ENCODE peak calls at places on chromosome 18, in ten cellular contexts. One of them, this sample, is unnamed.

GRCh38 chr18:27778441-27778840 is 398.5 kb downstream of the CDH2 start:
- DNase-seq in omental fat pad: no peak
- DNase-seq in GM12865: no peak
- DNase-seq in B cell: no peak
- DNase-seq in progenitor cell of endocrine pancreas: no peak
- DNase-seq in ovary: no peak
- DNase-seq in brain microvascular endothelial cell: peak; percentile 35
- DNase-seq in fibroblast of lung: peak; percentile 22
- DNase-seq in IMR-90: peak; percentile 17
- DNase-seq in cardiac fibroblast: peak; percentile 37
- DNase-seq in this sample: no peak

GRCh38 chr18:24514439-24514838 is 54.0 kb downstream of the HRH4 start:
- DNase-seq in omental fat pad: no peak
- DNase-seq in GM12865: peak; percentile 61
- DNase-seq in B cell: no peak
- DNase-seq in progenitor cell of endocrine pancreas: no peak
- DNase-seq in ovary: no peak
- DNase-seq in brain microvascular endothelial cell: peak; percentile 67
- DNase-seq in fibroblast of lung: peak; percentile 37
- DNase-seq in IMR-90: peak; percentile 54
- DNase-seq in cardiac fibroblast: peak; percentile 40
- DNase-seq in this sample: peak; percentile 15

GRCh38 chr18:23802817-23803216 is 113.6 kb downstream of the LAMA3 start:
- DNase-seq in omental fat pad: no peak
- DNase-seq in GM12865: no peak
- DNase-seq in B cell: no peak
- DNase-seq in progenitor cell of endocrine pancreas: no peak
- DNase-seq in ovary: no peak
- DNase-seq in brain microvascular endothelial cell: no peak
- DNase-seq in fibroblast of lung: no peak
- DNase-seq in IMR-90: no peak
- DNase-seq in cardiac fibroblast: no peak
- DNase-seq in this sample: no peak

GRCh38 chr18:62702259-62702658 is 13.1 kb upstream of the PHLPP1 start:
- DNase-seq in omental fat pad: no peak
- DNase-seq in GM12865: peak; percentile 12
- DNase-seq in B cell: no peak
- DNase-seq in progenitor cell of endocrine pancreas: no peak
- DNase-seq in ovary: no peak
- DNase-seq in brain microvascular endothelial cell: no peak
- DNase-seq in fibroblast of lung: no peak
- DNase-seq in IMR-90: no peak
- DNase-seq in cardiac fibroblast: no peak
- DNase-seq in this sample: no peak

GRCh38 chr18:55811964-55812363 is 224.0 kb upstream of the TCF4 start:
- DNase-seq in omental fat pad: no peak
- DNase-seq in GM12865: no peak
- DNase-seq in B cell: no peak
- DNase-seq in progenitor cell of endocrine pancreas: no peak
- DNase-seq in ovary: no peak
- DNase-seq in brain microvascular endothelial cell: no peak
- DNase-seq in fibroblast of lung: no peak
- DNase-seq in IMR-90: no peak
- DNase-seq in cardiac fibroblast: no peak
- DNase-seq in this sample: no peak

GRCh38 chr18:73283788-73284187 is 416.0 kb upstream of the NETO1 start:
- DNase-seq in omental fat pad: no peak
- DNase-seq in GM12865: no peak
- DNase-seq in B cell: no peak
- DNase-seq in progenitor cell of endocrine pancreas: no peak
- DNase-seq in ovary: no peak
- DNase-seq in brain microvascular endothelial cell: no peak
- DNase-seq in fibroblast of lung: peak; percentile 10
- DNase-seq in IMR-90: peak; percentile 63
- DNase-seq in cardiac fibroblast: peak; percentile 4
- DNase-seq in this sample: no peak

GRCh38 chr18:68722807-68723206 is 7.9 kb upstream of the TMX3 start:
- DNase-seq in omental fat pad: no peak
- DNase-seq in GM12865: no peak
- DNase-seq in B cell: no peak
- DNase-seq in progenitor cell of endocrine pancreas: no peak
- DNase-seq in ovary: no peak
- DNase-seq in brain microvascular endothelial cell: no peak
- DNase-seq in fibroblast of lung: no peak
- DNase-seq in IMR-90: no peak
- DNase-seq in cardiac fibroblast: no peak
- DNase-seq in this sample: no peak

GRCh38 chr18:37547196-37547595 is 18.4 kb downstream of the CELF4 start:
- DNase-seq in omental fat pad: no peak
- DNase-seq in GM12865: no peak
- DNase-seq in B cell: no peak
- DNase-seq in progenitor cell of endocrine pancreas: no peak
- DNase-seq in ovary: no peak
- DNase-seq in brain microvascular endothelial cell: no peak
- DNase-seq in fibroblast of lung: no peak
- DNase-seq in IMR-90: no peak
- DNase-seq in cardiac fibroblast: peak; percentile 5
- DNase-seq in this sample: no peak

GRCh38 chr18:12857215-12857924 is 26.7 kb downstream of the PTPN2 start:
- DNase-seq in omental fat pad: no peak
- DNase-seq in GM12865: peak; percentile 64
- DNase-seq in B cell: no peak
- DNase-seq in progenitor cell of endocrine pancreas: no peak
- DNase-seq in ovary: no peak
- DNase-seq in brain microvascular endothelial cell: no peak
- DNase-seq in fibroblast of lung: no peak
- DNase-seq in IMR-90: no peak
- DNase-seq in cardiac fibroblast: no peak
- DNase-seq in this sample: no peak

GRCh38 chr18:72720116-72720515 is 147.7 kb downstream of the NETO1 start:
- DNase-seq in omental fat pad: no peak
- DNase-seq in GM12865: no peak
- DNase-seq in B cell: no peak
- DNase-seq in progenitor cell of endocrine pancreas: no peak
- DNase-seq in ovary: no peak
- DNase-seq in brain microvascular endothelial cell: no peak
- DNase-seq in fibroblast of lung: no peak
- DNase-seq in IMR-90: no peak
- DNase-seq in cardiac fibroblast: no peak
- DNase-seq in this sample: no peak

GRCh38 chr18:21051615-21052014 is 60.0 kb downstream of the ROCK1 start:
- DNase-seq in omental fat pad: no peak
- DNase-seq in GM12865: no peak
- DNase-seq in B cell: no peak
- DNase-seq in progenitor cell of endocrine pancreas: no peak
- DNase-seq in ovary: no peak
- DNase-seq in brain microvascular endothelial cell: no peak
- DNase-seq in fibroblast of lung: no peak
- DNase-seq in IMR-90: no peak
- DNase-seq in cardiac fibroblast: peak; percentile 4
- DNase-seq in this sample: no peak

GRCh38 chr18:21052385-21052784 is 59.2 kb downstream of the ROCK1 start:
- DNase-seq in omental fat pad: no peak
- DNase-seq in GM12865: no peak
- DNase-seq in B cell: no peak
- DNase-seq in progenitor cell of endocrine pancreas: no peak
- DNase-seq in ovary: no peak
- DNase-seq in brain microvascular endothelial cell: no peak
- DNase-seq in fibroblast of lung: no peak
- DNase-seq in IMR-90: no peak
- DNase-seq in cardiac fibroblast: no peak
- DNase-seq in this sample: no peak

GRCh38 chr18:21053127-21053526 is 58.5 kb downstream of the ROCK1 start:
- DNase-seq in omental fat pad: no peak
- DNase-seq in GM12865: no peak
- DNase-seq in B cell: no peak
- DNase-seq in progenitor cell of endocrine pancreas: no peak
- DNase-seq in ovary: no peak
- DNase-seq in brain microvascular endothelial cell: peak; percentile 52
- DNase-seq in fibroblast of lung: peak; percentile 82
- DNase-seq in IMR-90: peak; percentile 90
- DNase-seq in cardiac fibroblast: peak; percentile 78
- DNase-seq in this sample: no peak

GRCh38 chr18:21056545-21056944 is 55.1 kb downstream of the ROCK1 start:
- DNase-seq in omental fat pad: no peak
- DNase-seq in GM12865: no peak
- DNase-seq in B cell: no peak
- DNase-seq in progenitor cell of endocrine pancreas: no peak
- DNase-seq in ovary: no peak
- DNase-seq in brain microvascular endothelial cell: no peak
- DNase-seq in fibroblast of lung: no peak
- DNase-seq in IMR-90: no peak
- DNase-seq in cardiac fibroblast: no peak
- DNase-seq in this sample: no peak

GRCh38 chr18:21054252-21054821 is 57.3 kb downstream of the ROCK1 start:
- DNase-seq in omental fat pad: no peak
- DNase-seq in GM12865: no peak
- DNase-seq in B cell: no peak
- DNase-seq in progenitor cell of endocrine pancreas: no peak
- DNase-seq in ovary: no peak
- DNase-seq in brain microvascular endothelial cell: no peak
- DNase-seq in fibroblast of lung: no peak
- DNase-seq in IMR-90: no peak
- DNase-seq in cardiac fibroblast: no peak
- DNase-seq in this sample: no peak
- TF ChIP-seq CTCF in omental fat pad: no peak
- TF ChIP-seq CTCF in GM12865: no peak
- TF ChIP-seq CTCF in B cell: no peak
- TF ChIP-seq CTCF in progenitor cell of endocrine pancreas: no peak
- TF ChIP-seq CTCF in ovary: no peak
- TF ChIP-seq CTCF in brain microvascular endothelial cell: no peak
- TF ChIP-seq CTCF in fibroblast of lung: no peak
- TF ChIP-seq CTCF in IMR-90: no peak
- TF ChIP-seq CTCF in cardiac fibroblast: no peak
- TF ChIP-seq CTCF in this sample: no peak

GRCh38 chr18:9140984-9141383 is 4.4 kb downstream of the ANKRD12 start:
- DNase-seq in omental fat pad: no peak
- DNase-seq in GM12865: no peak
- DNase-seq in B cell: no peak
- DNase-seq in progenitor cell of endocrine pancreas: no peak
- DNase-seq in ovary: no peak
- DNase-seq in brain microvascular endothelial cell: no peak
- DNase-seq in fibroblast of lung: no peak
- DNase-seq in IMR-90: no peak
- DNase-seq in cardiac fibroblast: no peak
- DNase-seq in this sample: no peak
- TF ChIP-seq CTCF in omental fat pad: no peak
- TF ChIP-seq CTCF in GM12865: no peak
- TF ChIP-seq CTCF in B cell: no peak
- TF ChIP-seq CTCF in progenitor cell of endocrine pancreas: no peak
- TF ChIP-seq CTCF in ovary: no peak
- TF ChIP-seq CTCF in brain microvascular endothelial cell: no peak
- TF ChIP-seq CTCF in fibroblast of lung: no peak
- TF ChIP-seq CTCF in IMR-90: no peak
- TF ChIP-seq CTCF in cardiac fibroblast: no peak
- TF ChIP-seq CTCF in this sample: no peak

GRCh38 chr18:59140287-59140885 is 702 bp downstream of the SEC11C start:
- DNase-seq in omental fat pad: no peak
- DNase-seq in GM12865: no peak
- DNase-seq in B cell: no peak
- DNase-seq in progenitor cell of endocrine pancreas: no peak
- DNase-seq in ovary: no peak
- DNase-seq in brain microvascular endothelial cell: peak; percentile 30
- DNase-seq in fibroblast of lung: peak; percentile 29
- DNase-seq in IMR-90: peak; percentile 51
- DNase-seq in cardiac fibroblast: peak; percentile 42
- DNase-seq in this sample: no peak
- TF ChIP-seq CTCF in omental fat pad: no peak
- TF ChIP-seq CTCF in GM12865: no peak
- TF ChIP-seq CTCF in B cell: no peak
- TF ChIP-seq CTCF in progenitor cell of endocrine pancreas: peak; percentile 7
- TF ChIP-seq CTCF in ovary: no peak
- TF ChIP-seq CTCF in brain microvascular endothelial cell: no peak
- TF ChIP-seq CTCF in fibroblast of lung: no peak
- TF ChIP-seq CTCF in IMR-90: no peak
- TF ChIP-seq CTCF in cardiac fibroblast: no peak
- TF ChIP-seq CTCF in this sample: no peak

GRCh38 chr18:39184176-39184575 is 1618.6 kb upstream of the CELF4 start:
- DNase-seq in omental fat pad: no peak
- DNase-seq in GM12865: no peak
- DNase-seq in B cell: no peak
- DNase-seq in progenitor cell of endocrine pancreas: no peak
- DNase-seq in ovary: no peak
- DNase-seq in brain microvascular endothelial cell: no peak
- DNase-seq in fibroblast of lung: no peak
- DNase-seq in IMR-90: no peak
- DNase-seq in cardiac fibroblast: no peak
- DNase-seq in this sample: no peak
- TF ChIP-seq CTCF in omental fat pad: no peak
- TF ChIP-seq CTCF in GM12865: no peak
- TF ChIP-seq CTCF in B cell: no peak
- TF ChIP-seq CTCF in progenitor cell of endocrine pancreas: no peak
- TF ChIP-seq CTCF in ovary: no peak
- TF ChIP-seq CTCF in brain microvascular endothelial cell: no peak
- TF ChIP-seq CTCF in fibroblast of lung: no peak
- TF ChIP-seq CTCF in IMR-90: no peak
- TF ChIP-seq CTCF in cardiac fibroblast: no peak
- TF ChIP-seq CTCF in this sample: no peak

GRCh38 chr18:60826346-60826745 is 453.8 kb upstream of the MC4R start:
- DNase-seq in omental fat pad: no peak
- DNase-seq in GM12865: no peak
- DNase-seq in B cell: no peak
- DNase-seq in progenitor cell of endocrine pancreas: no peak
- DNase-seq in ovary: no peak
- DNase-seq in brain microvascular endothelial cell: no peak
- DNase-seq in fibroblast of lung: no peak
- DNase-seq in IMR-90: no peak
- DNase-seq in cardiac fibroblast: no peak
- DNase-seq in this sample: no peak
- TF ChIP-seq CTCF in omental fat pad: no peak
- TF ChIP-seq CTCF in GM12865: no peak
- TF ChIP-seq CTCF in B cell: no peak
- TF ChIP-seq CTCF in progenitor cell of endocrine pancreas: no peak
- TF ChIP-seq CTCF in ovary: no peak
- TF ChIP-seq CTCF in brain microvascular endothelial cell: no peak
- TF ChIP-seq CTCF in fibroblast of lung: no peak
- TF ChIP-seq CTCF in IMR-90: no peak
- TF ChIP-seq CTCF in cardiac fibroblast: no peak
- TF ChIP-seq CTCF in this sample: no peak

DNA sequence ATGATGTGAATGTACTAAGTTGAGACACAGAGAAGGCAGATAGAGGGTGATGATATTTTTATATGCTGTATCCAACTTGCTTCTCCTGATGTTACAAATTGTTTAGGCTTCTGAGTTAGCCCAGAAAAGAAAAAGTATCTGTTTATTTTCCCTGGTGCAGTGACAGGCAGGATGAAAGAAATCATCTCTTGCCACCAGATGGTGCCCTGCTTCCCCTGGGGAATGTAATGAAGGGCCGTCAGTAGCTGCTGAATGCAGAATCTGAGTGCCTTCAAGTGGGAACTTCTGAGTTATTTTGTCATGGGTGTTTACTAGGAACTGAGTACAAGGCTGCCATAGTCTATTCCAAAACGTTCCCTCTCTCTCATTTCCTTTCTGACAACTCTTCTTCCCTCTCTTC is 525.6 kb downstream of the MBD2 start:
- DNase-seq in omental fat pad: no peak
- DNase-seq in GM12865: peak; percentile 21
- DNase-seq in B cell: no peak
- DNase-seq in progenitor cell of endocrine pancreas: peak; percentile 22
- DNase-seq in ovary: no peak
- DNase-seq in brain microvascular endothelial cell: peak; percentile 45
- DNase-seq in fibroblast of lung: no peak
- DNase-seq in IMR-90: no peak
- DNase-seq in cardiac fibroblast: peak; percentile 49
- DNase-seq in this sample: no peak
- TF ChIP-seq CTCF in omental fat pad: no peak
- TF ChIP-seq CTCF in GM12865: peak; percentile 43
- TF ChIP-seq CTCF in B cell: no peak
- TF ChIP-seq CTCF in progenitor cell of endocrine pancreas: peak; percentile 77
- TF ChIP-seq CTCF in ovary: no peak
- TF ChIP-seq CTCF in brain microvascular endothelial cell: peak; percentile 71
- TF ChIP-seq CTCF in fibroblast of lung: no peak
- TF ChIP-seq CTCF in IMR-90: no peak
- TF ChIP-seq CTCF in cardiac fibroblast: peak; percentile 57
- TF ChIP-seq CTCF in this sample: peak; percentile 45

GRCh38 chr18:1513519-1513918 is 608.8 kb downstream of the ADCYAP1 start:
- DNase-seq in omental fat pad: no peak
- DNase-seq in GM12865: no peak
- DNase-seq in B cell: no peak
- DNase-seq in progenitor cell of endocrine pancreas: no peak
- DNase-seq in ovary: no peak
- DNase-seq in brain microvascular endothelial cell: no peak
- DNase-seq in fibroblast of lung: no peak
- DNase-seq in IMR-90: no peak
- DNase-seq in cardiac fibroblast: no peak
- DNase-seq in this sample: no peak
- TF ChIP-seq CTCF in omental fat pad: no peak
- TF ChIP-seq CTCF in GM12865: no peak
- TF ChIP-seq CTCF in B cell: no peak
- TF ChIP-seq CTCF in progenitor cell of endocrine pancreas: no peak
- TF ChIP-seq CTCF in ovary: no peak
- TF ChIP-seq CTCF in brain microvascular endothelial cell: no peak
- TF ChIP-seq CTCF in fibroblast of lung: no peak
- TF ChIP-seq CTCF in IMR-90: no peak
- TF ChIP-seq CTCF in cardiac fibroblast: no peak
- TF ChIP-seq CTCF in this sample: no peak